ENCODE peak calls at places on chromosomes 12 and 14, in seven cellular contexts. Y is HFF-Myc; U is activated CD4-positive, alpha-beta T cell treated with anti-CD3 and anti-CD28 coated beads, Interleukin-2, amount 50 U/mL, for 1 hour; H is pons; X is HS-5; M is NCI-H510A treated with DMSO at 0.1 percent for 48 hours; D is T-helper 1 cell. J is an unnamed sample.
A peak's percentile ranks its signal among the peaks of the same experiment; 100 is the strongest.

GRCh38 chr14:55339770-55340169 is 68.5 kb downstream of the FBXO34 start:
- DNase-seq in Y (no peak), U (no peak), H (no peak), X (no peak), M (peak; percentile 32), D (no peak), J (no peak)

GRCh38 chr12:95218164-95218851 is 701 bp downstream of the VEZT start:
- DNase-seq in Y (no peak), U (peak; percentile 4), H (peak; percentile 52), X (peak; percentile 47), M (peak; percentile 78), D (peak; percentile 30), J (no peak)

GRCh38 chr14:63248211-63248610 is 44.0 kb downstream of the RHOJ start:
- DNase-seq in Y (no peak), U (no peak), H (no peak), X (peak; percentile 2), M (no peak), D (no peak), J (no peak)

GRCh38 chr12:47903927-47904646 is 707 bp downstream of the VDR start:
- DNase-seq in Y (no peak), U (peak; percentile 55), H (no peak), X (peak; percentile 47), M (no peak), D (peak; percentile 42), J (no peak)

GRCh38 chr12:43931187-43931586 is 95.3 kb downstream of the TMEM117 start:
- DNase-seq in Y (no peak), U (no peak), H (no peak), X (no peak), M (no peak), D (no peak), J (no peak)

GRCh38 chr12:646303-647038 is 16.8 kb downstream of the NINJ2 start:
- DNase-seq in Y (no peak), U (no peak), H (no peak), X (no peak), M (no peak), D (no peak), J (peak; percentile 16)

GRCh38 chr14:97723834-97724770 is 926.9 kb downstream of the VRK1 start:
- DNase-seq in Y (no peak), U (no peak), H (no peak), X (no peak), M (no peak), D (no peak), J (no peak)

GRCh38 chr14:64841121-64841611 is 38.5 kb downstream of the SPTB start:
- DNase-seq in Y (peak; percentile 32), U (no peak), H (no peak), X (peak; percentile 13), M (no peak), D (no peak), J (peak; percentile 60)